ENCODE peak calls at places on chromosomes 4 and X, in five cellular contexts. One of them, this sample, is unnamed.

GRCh38 chr4:86048426-86048825 is 311.4 kb downstream of the MAPK10 start:
- DNase-seq in Calu3: no peak
- DNase-seq in RWPE1: no peak
- DNase-seq in progenitor cell of endocrine pancreas: no peak
- DNase-seq in cardiac fibroblast: no peak
- DNase-seq in this sample: no peak

GRCh38 chr4:44916406-44916805 is 190.1 kb upstream of the GNPDA2 start:
- DNase-seq in Calu3: no peak
- DNase-seq in RWPE1: peak
- DNase-seq in progenitor cell of endocrine pancreas: no peak
- DNase-seq in cardiac fibroblast: peak
- DNase-seq in this sample: no peak

GRCh38 chrX:39693298-39693697 is 404.5 kb downstream of the BCOR start:
- DNase-seq in Calu3: peak
- DNase-seq in RWPE1: no peak
- DNase-seq in progenitor cell of endocrine pancreas: peak
- DNase-seq in cardiac fibroblast: no peak
- DNase-seq in this sample: no peak

GRCh38 chr4:77449162-77449561 is 156.5 kb upstream of the CXCL13 start:
- DNase-seq in Calu3: no peak
- DNase-seq in RWPE1: peak
- DNase-seq in progenitor cell of endocrine pancreas: no peak
- DNase-seq in cardiac fibroblast: peak
- DNase-seq in this sample: no peak

GRCh38 chrX:118254611-118255010 is 91.3 kb upstream of the WDR44 start:
- DNase-seq in Calu3: peak
- DNase-seq in RWPE1: peak
- DNase-seq in progenitor cell of endocrine pancreas: peak
- DNase-seq in cardiac fibroblast: peak
- DNase-seq in this sample: no peak

GRCh38 chr4:129092636-129093172 is 635 bp downstream of the SCLT1 start:
- DNase-seq in Calu3: no peak
- DNase-seq in RWPE1: no peak
- DNase-seq in progenitor cell of endocrine pancreas: no peak
- DNase-seq in cardiac fibroblast: peak
- DNase-seq in this sample: no peak

GRCh38 chrX:57528670-57529255 is 63.0 kb upstream of the ZXDB start:
- DNase-seq in Calu3: peak
- DNase-seq in RWPE1: no peak
- DNase-seq in progenitor cell of endocrine pancreas: no peak
- DNase-seq in cardiac fibroblast: peak
- DNase-seq in this sample: no peak

GRCh38 chr4:186644737-186645261 is 78.9 kb downstream of the FAT1 start:
- DNase-seq in Calu3: no peak
- DNase-seq in RWPE1: no peak
- DNase-seq in progenitor cell of endocrine pancreas: no peak
- DNase-seq in cardiac fibroblast: peak
- DNase-seq in this sample: no peak

GRCh38 chr4:102547973-102548372 is 46.8 kb downstream of the NFKB1 start:
- DNase-seq in Calu3: no peak
- DNase-seq in RWPE1: no peak
- DNase-seq in progenitor cell of endocrine pancreas: no peak
- DNase-seq in cardiac fibroblast: no peak
- DNase-seq in this sample: no peak

GRCh38 chr4:106996490-106996889 is 39.6 kb downstream of the DKK2 start:
- DNase-seq in Calu3: no peak
- DNase-seq in RWPE1: no peak
- DNase-seq in progenitor cell of endocrine pancreas: no peak
- DNase-seq in cardiac fibroblast: no peak
- DNase-seq in this sample: no peak

GRCh38 chrX:119067023-119067739 is 5.6 kb upstream of the CT47C1 start:
- DNase-seq in Calu3: peak
- DNase-seq in RWPE1: peak
- DNase-seq in progenitor cell of endocrine pancreas: peak
- DNase-seq in cardiac fibroblast: peak
- DNase-seq in this sample: no peak

GRCh38 chr4:162977788-162978187 is 188.9 kb downstream of the NAF1 start:
- DNase-seq in Calu3: no peak
- DNase-seq in RWPE1: no peak
- DNase-seq in progenitor cell of endocrine pancreas: no peak
- DNase-seq in cardiac fibroblast: no peak
- DNase-seq in this sample: no peak

GRCh38 chrX:119512145-119512800 is 44.0 kb downstream of the SLC25A5 start:
- DNase-seq in Calu3: peak
- DNase-seq in RWPE1: peak
- DNase-seq in progenitor cell of endocrine pancreas: peak
- DNase-seq in cardiac fibroblast: peak
- DNase-seq in this sample: peak

GRCh38 chr4:54439831-54440243 is 210.7 kb downstream of the PDGFRA start:
- DNase-seq in Calu3: no peak
- DNase-seq in RWPE1: no peak
- DNase-seq in progenitor cell of endocrine pancreas: no peak
- DNase-seq in cardiac fibroblast: peak
- DNase-seq in this sample: no peak

GRCh38 chrX:97326456-97326855 is 442.7 kb downstream of the RPA4 start:
- DNase-seq in Calu3: no peak
- DNase-seq in RWPE1: no peak
- DNase-seq in progenitor cell of endocrine pancreas: no peak
- DNase-seq in cardiac fibroblast: no peak
- DNase-seq in this sample: no peak

GRCh38 chr4:74112399-74113090 is 13.6 kb upstream of the CXCL2 start:
- DNase-seq in Calu3: no peak
- DNase-seq in RWPE1: no peak
- DNase-seq in progenitor cell of endocrine pancreas: no peak
- DNase-seq in cardiac fibroblast: peak
- DNase-seq in this sample: no peak

GRCh38 chr4:113141901-113142346 is 92.5 kb downstream of the ANK2 start:
- DNase-seq in Calu3: peak
- DNase-seq in RWPE1: no peak
- DNase-seq in progenitor cell of endocrine pancreas: no peak
- DNase-seq in cardiac fibroblast: peak
- DNase-seq in this sample: no peak

GRCh38 chrX:118116308-118117068 is at the start of gene KLHL13:
- DNase-seq in Calu3: peak
- DNase-seq in RWPE1: peak
- DNase-seq in progenitor cell of endocrine pancreas: peak
- DNase-seq in cardiac fibroblast: peak
- DNase-seq in this sample: peak

GRCh38 chr4:87566276-87566675 is 37.1 kb upstream of the SPARCL1 start:
- DNase-seq in Calu3: no peak
- DNase-seq in RWPE1: no peak
- DNase-seq in progenitor cell of endocrine pancreas: no peak
- DNase-seq in cardiac fibroblast: no peak
- DNase-seq in this sample: no peak

GRCh38 chr4:140096483-140096861 is 57.5 kb downstream of the MAML3 start:
- DNase-seq in Calu3: no peak
- DNase-seq in RWPE1: no peak
- DNase-seq in progenitor cell of endocrine pancreas: no peak
- DNase-seq in cardiac fibroblast: no peak
- DNase-seq in this sample: no peak

GRCh38 chr4:123974419-123975105 is 578.0 kb downstream of the SPRY1 start:
- DNase-seq in Calu3: no peak
- DNase-seq in RWPE1: no peak
- DNase-seq in progenitor cell of endocrine pancreas: no peak
- DNase-seq in cardiac fibroblast: peak
- DNase-seq in this sample: no peak

GRCh38 chr4:85778809-85779124 is 303.8 kb downstream of the ARHGAP24 start:
- DNase-seq in Calu3: no peak
- DNase-seq in RWPE1: no peak
- DNase-seq in progenitor cell of endocrine pancreas: no peak
- DNase-seq in cardiac fibroblast: peak
- DNase-seq in this sample: no peak

GRCh38 chr4:141643557-141643956 is 7.2 kb downstream of the IL15 start:
- DNase-seq in Calu3: no peak
- DNase-seq in RWPE1: peak
- DNase-seq in progenitor cell of endocrine pancreas: no peak
- DNase-seq in cardiac fibroblast: no peak
- DNase-seq in this sample: no peak

GRCh38 chr4:144615182-144615581 is 30.8 kb upstream of the HHIP start:
- DNase-seq in Calu3: no peak
- DNase-seq in RWPE1: no peak
- DNase-seq in progenitor cell of endocrine pancreas: no peak
- DNase-seq in cardiac fibroblast: no peak
- DNase-seq in this sample: no peak

DNA sequence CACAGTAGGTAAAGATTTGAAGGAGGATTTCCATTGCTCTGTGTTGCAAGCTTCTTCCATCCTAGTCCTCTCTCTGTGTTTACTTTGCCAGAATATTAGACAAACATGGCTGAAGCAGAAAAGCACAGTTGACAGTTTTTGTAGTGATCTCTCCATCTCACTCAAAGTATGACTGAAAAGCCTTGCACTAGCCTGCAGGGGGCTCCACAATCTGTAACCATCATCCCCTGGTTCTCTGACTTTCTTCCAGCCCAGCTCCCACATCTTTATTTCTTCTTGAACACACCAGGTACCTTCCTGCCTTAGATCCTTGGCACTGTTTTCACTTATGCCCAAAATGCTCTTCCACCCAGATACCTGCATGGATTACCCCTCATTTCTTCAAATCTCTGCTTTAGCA is 34.1 kb upstream of the HHIP start:
- DNase-seq in Calu3: peak
- DNase-seq in RWPE1: peak
- DNase-seq in progenitor cell of endocrine pancreas: no peak
- DNase-seq in cardiac fibroblast: peak
- DNase-seq in this sample: no peak
- TF ChIP-seq CTCF in Calu3: no peak
- TF ChIP-seq CTCF in RWPE1: no peak
- TF ChIP-seq CTCF in progenitor cell of endocrine pancreas: peak
- TF ChIP-seq CTCF in cardiac fibroblast: peak
- TF ChIP-seq CTCF in this sample: no peak

DNA sequence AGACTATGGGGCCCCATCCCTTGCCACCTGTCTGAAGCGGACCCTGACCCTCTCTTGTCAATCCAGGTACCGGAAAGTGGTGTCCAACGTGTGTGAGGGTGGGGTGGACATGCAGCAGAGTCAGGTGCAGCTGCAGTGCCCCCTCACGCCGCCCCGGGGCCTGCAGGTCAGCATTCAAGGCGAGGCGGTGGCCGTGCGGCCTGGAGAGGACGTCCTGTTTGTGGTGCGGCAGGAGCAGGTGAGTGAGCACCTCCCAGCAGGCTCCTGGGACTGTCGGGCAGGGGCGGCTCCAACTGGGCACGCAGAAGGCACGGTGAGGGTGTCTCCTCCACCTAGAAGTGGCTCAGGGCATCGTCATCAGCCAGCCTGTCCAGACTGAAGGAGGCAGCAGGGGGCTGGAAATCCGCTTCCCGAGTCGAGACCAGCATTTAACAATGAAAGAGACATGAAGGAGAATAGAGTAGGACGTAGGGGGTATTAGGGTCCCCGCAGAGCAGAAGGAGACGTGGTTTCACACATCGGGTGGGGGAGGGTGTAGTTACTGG is 221.6 kb downstream of the AFAP1 start:
- DNase-seq in Calu3: no peak
- DNase-seq in RWPE1: no peak
- DNase-seq in progenitor cell of endocrine pancreas: no peak
- DNase-seq in cardiac fibroblast: no peak
- DNase-seq in this sample: no peak
- TF ChIP-seq CTCF in Calu3: no peak
- TF ChIP-seq CTCF in RWPE1: no peak
- TF ChIP-seq CTCF in progenitor cell of endocrine pancreas: no peak
- TF ChIP-seq CTCF in cardiac fibroblast: no peak
- TF ChIP-seq CTCF in this sample: no peak

GRCh38 chr4:125432078-125432477 is 117.3 kb downstream of the FAT4 start:
- DNase-seq in Calu3: no peak
- DNase-seq in RWPE1: no peak
- DNase-seq in progenitor cell of endocrine pancreas: no peak
- DNase-seq in cardiac fibroblast: peak
- DNase-seq in this sample: no peak
- TF ChIP-seq CTCF in Calu3: no peak
- TF ChIP-seq CTCF in RWPE1: no peak
- TF ChIP-seq CTCF in progenitor cell of endocrine pancreas: peak
- TF ChIP-seq CTCF in cardiac fibroblast: peak
- TF ChIP-seq CTCF in this sample: no peak

GRCh38 chr4:8284391-8284790 is 14.8 kb downstream of the HTRA3 start:
- DNase-seq in Calu3: no peak
- DNase-seq in RWPE1: no peak
- DNase-seq in progenitor cell of endocrine pancreas: no peak
- DNase-seq in cardiac fibroblast: no peak
- DNase-seq in this sample: no peak
- TF ChIP-seq CTCF in Calu3: no peak
- TF ChIP-seq CTCF in RWPE1: no peak
- TF ChIP-seq CTCF in progenitor cell of endocrine pancreas: no peak
- TF ChIP-seq CTCF in cardiac fibroblast: no peak
- TF ChIP-seq CTCF in this sample: no peak

GRCh38 chr4:76306882-76307669 is 543 bp downstream of the STBD1 start:
- DNase-seq in Calu3: peak
- DNase-seq in RWPE1: peak
- DNase-seq in progenitor cell of endocrine pancreas: peak
- DNase-seq in cardiac fibroblast: peak
- DNase-seq in this sample: no peak
- TF ChIP-seq CTCF in Calu3: peak
- TF ChIP-seq CTCF in RWPE1: peak
- TF ChIP-seq CTCF in progenitor cell of endocrine pancreas: peak
- TF ChIP-seq CTCF in cardiac fibroblast: peak
- TF ChIP-seq CTCF in this sample: peak

GRCh38 chrX:17242470-17242869 is 132.5 kb upstream of the NHS start:
- DNase-seq in Calu3: peak
- DNase-seq in RWPE1: peak
- DNase-seq in progenitor cell of endocrine pancreas: peak
- DNase-seq in cardiac fibroblast: peak
- DNase-seq in this sample: no peak
- TF ChIP-seq CTCF in Calu3: peak
- TF ChIP-seq CTCF in RWPE1: peak
- TF ChIP-seq CTCF in progenitor cell of endocrine pancreas: peak
- TF ChIP-seq CTCF in cardiac fibroblast: peak
- TF ChIP-seq CTCF in this sample: peak

This sample was measured in D721Med.